ENCODE peak calls at places on chromosomes 2 and 18, in nine cellular contexts. Y is ovary, L is Panc1, H is fibroblast of the aortic adventitia, F is A549, U is Peyer's patch, D is epithelial cell of esophagus, N is upper lobe of right lung, S is cardiac fibroblast. W is an unnamed sample.

GRCh38 chr2:217325251-217325650 is 465.4 kb upstream of the TNP1 start:
- DNase-seq in Y (no peak), L (no peak), H (no peak), F (no peak), U (no peak), D (no peak), N (no peak), S (no peak), W (no peak)

GRCh38 chr2:168054657-168055056 is 192.7 kb downstream of the STK39 start:
- DNase-seq in Y (no peak), L (no peak), H (no peak), F (no peak), U (no peak), D (no peak), N (no peak), S (no peak), W (no peak)

GRCh38 chr2:10079192-10079930 is 850 bp downstream of the CYS1 start:
- DNase-seq in Y (peak), L (no peak), H (peak), F (peak), U (no peak), D (peak), N (no peak), S (peak), W (no peak)

GRCh38 chr2:170227467-170228075 is 49.6 kb downstream of the MYO3B start:
- DNase-seq in Y (no peak), L (no peak), H (no peak), F (no peak), U (no peak), D (no peak), N (no peak), S (no peak), W (no peak)

GRCh38 chr2:125581561-125581960 is 1074.4 kb upstream of the GYPC start:
- DNase-seq in Y (no peak), L (no peak), H (no peak), F (no peak), U (peak), D (no peak), N (no peak), S (no peak), W (no peak)

GRCh38 chr2:147511491-147511948 is 333.3 kb upstream of the ACVR2A start:
- DNase-seq in Y (no peak), L (no peak), H (peak), F (no peak), U (no peak), D (peak), N (peak), S (peak), W (no peak)

GRCh38 chr2:68807821-68808266 is 63.4 kb downstream of the BMP10 start:
- DNase-seq in Y (no peak), L (no peak), H (peak), F (no peak), U (no peak), D (peak), N (peak), S (peak), W (peak)

GRCh38 chr18:41906528-41907256 is 48.3 kb upstream of the PIK3C3 start:
- DNase-seq in Y (no peak), L (peak), H (peak), F (peak), U (no peak), D (peak), N (no peak), S (peak), W (peak)

GRCh38 chr2:68366083-68366560 is 1.0 kb downstream of the PLEK start:
- DNase-seq in Y (no peak), L (no peak), H (no peak), F (no peak), U (no peak), D (no peak), N (no peak), S (no peak), W (no peak)

GRCh38 chr2:127081826-127082633 is 24.9 kb downstream of the BIN1 start:
- DNase-seq in Y (no peak), L (no peak), H (no peak), F (no peak), U (no peak), D (no peak), N (no peak), S (peak), W (peak)
- H3K4me3 ChIP-seq in Y (no peak), L (no peak), H (no peak), F (no peak), U (peak), D (no peak), N (peak), S (no peak), W (peak)

DNA sequence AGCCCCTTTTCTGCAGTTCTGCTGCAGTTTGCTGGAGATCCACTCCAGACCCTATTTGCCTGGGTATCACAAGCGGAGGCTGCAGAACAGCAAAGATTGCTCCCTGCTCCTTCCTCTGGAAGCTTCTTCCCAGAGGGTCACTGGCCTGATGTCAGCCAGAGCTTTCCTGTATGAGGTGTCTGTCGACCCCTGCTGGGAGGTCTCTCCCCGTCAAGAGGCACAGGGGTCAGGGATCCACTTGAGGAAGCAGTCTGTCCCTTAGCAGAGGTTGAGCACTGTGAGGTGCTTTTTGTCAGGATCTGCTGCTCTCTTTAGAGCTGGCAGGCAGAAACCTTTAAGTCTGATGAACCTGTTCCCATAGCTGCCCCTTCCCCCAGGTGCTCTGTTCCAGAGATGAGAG is 42.0 kb upstream of the MYL1 start:
- DNase-seq in Y (no peak), L (no peak), H (no peak), F (no peak), U (no peak), D (no peak), N (no peak), S (no peak), W (no peak)
- H3K4me3 ChIP-seq in Y (no peak), L (no peak), H (no peak), F (no peak), U (no peak), D (no peak), N (no peak), S (no peak), W (no peak)

GRCh38 chr2:109148991-109149645 is 20.1 kb downstream of the SH3RF3 start:
- DNase-seq in Y (no peak), L (no peak), H (no peak), F (no peak), U (no peak), D (no peak), N (no peak), S (no peak), W (no peak)
- H3K4me3 ChIP-seq in Y (no peak), L (no peak), H (no peak), F (no peak), U (no peak), D (no peak), N (no peak), S (no peak), W (no peak)

DNA sequence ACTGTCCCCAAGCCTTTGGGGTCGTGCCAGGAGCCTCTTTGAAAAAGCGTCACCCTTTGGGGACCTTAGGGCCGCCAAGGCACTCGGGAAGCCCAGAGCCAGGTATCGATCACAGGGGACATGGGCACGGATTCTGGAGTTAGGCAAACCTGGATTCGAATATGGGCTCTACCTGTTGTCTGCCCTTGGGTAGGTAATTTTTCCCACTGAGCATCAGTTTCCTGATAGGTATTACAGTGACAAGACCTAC is 9.3 kb downstream of the TMEM198 start:
- DNase-seq in Y (no peak), L (no peak), H (no peak), F (no peak), U (no peak), D (no peak), N (no peak), S (no peak), W (no peak)
- H3K4me3 ChIP-seq in Y (peak), L (peak), H (peak), F (peak), U (peak), D (peak), N (peak), S (peak), W (peak)

GRCh38 chr2:42753188-42753813 is 10.6 kb downstream of the OXER1 start:
- DNase-seq in Y (no peak), L (no peak), H (no peak), F (no peak), U (no peak), D (no peak), N (no peak), S (no peak), W (no peak)
- H3K4me3 ChIP-seq in Y (no peak), L (no peak), H (no peak), F (no peak), U (no peak), D (no peak), N (no peak), S (no peak), W (no peak)

DNA sequence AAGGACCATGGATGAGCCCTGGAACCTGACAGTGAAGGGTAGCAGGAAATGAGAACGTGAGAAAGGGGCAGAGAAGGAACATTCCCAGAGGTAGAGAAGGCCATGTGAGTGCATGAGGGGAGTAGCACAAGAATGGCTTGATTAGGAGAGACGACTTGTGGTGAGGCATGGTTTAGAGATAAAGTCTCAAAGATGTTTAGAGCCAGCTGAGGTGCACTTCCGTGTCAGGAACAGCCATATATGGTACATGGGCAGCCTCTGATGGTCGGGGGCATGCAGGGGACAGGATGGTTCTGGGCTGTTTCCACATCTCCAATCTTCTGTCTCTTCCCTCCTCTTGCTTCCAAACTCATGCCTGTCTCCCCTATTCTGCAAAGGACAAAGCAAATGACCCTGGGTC is 28.8 kb upstream of the EFEMP1 start:
- DNase-seq in Y (no peak), L (no peak), H (no peak), F (no peak), U (no peak), D (no peak), N (no peak), S (peak), W (no peak)
- H3K4me3 ChIP-seq in Y (no peak), L (no peak), H (no peak), F (no peak), U (no peak), D (no peak), N (no peak), S (no peak), W (no peak)

W was measured in CD8-positive, alpha-beta T cell.